ENCODE peak calls at places on chromosomes 4 and X, in eight cellular contexts. S, K, A, N, D, H, J and B are unnamed samples. For H3K9me3, the result is how much of the 10 kb centered on the place peaks cover.

GRCh38 chrX:135516376-135516775 is 4.1 kb upstream of the INTS6L start:
- DNase-seq in S (no peak), K (peak), A (no peak), N (peak), D (peak), H (no peak), J (no peak), B (no peak)

GRCh38 chrX:49992809-49993208 is 70.4 kb downstream of the CLCN5 start:
- DNase-seq in S (no peak), K (no peak), A (no peak), N (no peak), D (no peak), H (no peak), J (no peak), B (no peak)

GRCh38 chrX:46965125-46965758 is 53.0 kb downstream of the JADE3 start:
- DNase-seq in S (no peak), K (no peak), A (no peak), N (no peak), D (no peak), H (no peak), J (no peak), B (no peak)

GRCh38 chr4:125387770-125388169 is 73.0 kb downstream of the FAT4 start:
- DNase-seq in S (no peak), K (no peak), A (no peak), N (no peak), D (no peak), H (no peak), J (no peak), B (no peak)

GRCh38 chr4:123705419-123705818 is 308.8 kb downstream of the SPRY1 start:
- DNase-seq in S (no peak), K (no peak), A (no peak), N (no peak), D (no peak), H (no peak), J (no peak), B (no peak)

GRCh38 chrX:149803458-149804062 is 21.8 kb downstream of the MAGEA9 start:
- DNase-seq in S (no peak), K (peak), A (no peak), N (no peak), D (no peak), H (no peak), J (no peak), B (peak)

GRCh38 chr4:38095691-38096090 is 135.5 kb downstream of the PTTG2 start:
- DNase-seq in S (no peak), K (no peak), A (no peak), N (no peak), D (no peak), H (no peak), J (no peak), B (no peak)

GRCh38 chr4:128163177-128164117 is 102.3 kb downstream of the LARP1B start:
- DNase-seq in S (no peak), K (peak), A (no peak), N (no peak), D (no peak), H (no peak), J (no peak), B (no peak)

GRCh38 chr4:67568820-67569219 is 10.3 kb downstream of the STAP1 start:
- DNase-seq in S (no peak), K (no peak), A (no peak), N (no peak), D (no peak), H (no peak), J (no peak), B (no peak)

GRCh38 chr4:3717241-3717640 is 48.9 kb upstream of the ADRA2C start:
- DNase-seq in S (no peak), K (no peak), A (no peak), N (no peak), D (no peak), H (no peak), J (peak), B (no peak)

GRCh38 chrX:38861489-38861888 is 60.2 kb downstream of the MID1IP1 start:
- DNase-seq in S (no peak), K (no peak), A (no peak), N (no peak), D (no peak), H (no peak), J (no peak), B (no peak)

DNA sequence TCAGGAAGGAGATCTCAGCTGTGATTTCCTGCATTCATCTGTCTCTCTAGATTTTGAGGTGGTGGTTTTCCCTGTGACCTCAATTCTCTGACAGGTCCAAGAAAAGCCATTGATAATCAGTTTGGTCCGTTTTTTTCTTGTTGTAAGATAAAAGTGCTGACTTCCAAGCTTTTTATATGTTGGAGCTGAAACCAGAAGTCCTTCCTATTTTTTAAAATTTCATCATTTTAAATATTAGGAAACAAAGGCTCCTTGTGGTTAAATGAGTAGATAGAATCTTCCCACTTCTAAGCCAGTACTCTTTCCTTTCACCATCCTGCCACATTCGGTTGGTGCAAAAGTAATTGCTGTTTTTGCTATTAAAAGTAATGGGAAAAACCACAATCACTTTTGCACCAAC is 18.3 kb downstream of the RNF175 start:
- DNase-seq in S (no peak), K (no peak), A (no peak), N (no peak), D (no peak), H (no peak), J (no peak), B (no peak)
- H3K9me3 ChIP-seq in S (under half), K (under half), A (under half), N (under half), D (under half), H (under half), J (under half), B (under half)

GRCh38 chr4:1767058-1767769 is 25.9 kb upstream of the FGFR3 start:
- DNase-seq in S (no peak), K (peak), A (no peak), N (no peak), D (peak), H (no peak), J (no peak), B (no peak)
- H3K4me3 ChIP-seq in S (peak), K (no peak), A (no peak), N (peak), D (no peak), H (peak), J (peak), B (peak)

GRCh38 chrX:153934473-153935325 is at the start of gene NAA10:
- DNase-seq in S (no peak), K (peak), A (peak), N (peak), D (peak), H (peak), J (peak), B (peak)
- H3K9me3 ChIP-seq in S (under half), K (under half), A (under half), N (under half), D (under half), H (under half), J (under half), B (under half)

DNA sequence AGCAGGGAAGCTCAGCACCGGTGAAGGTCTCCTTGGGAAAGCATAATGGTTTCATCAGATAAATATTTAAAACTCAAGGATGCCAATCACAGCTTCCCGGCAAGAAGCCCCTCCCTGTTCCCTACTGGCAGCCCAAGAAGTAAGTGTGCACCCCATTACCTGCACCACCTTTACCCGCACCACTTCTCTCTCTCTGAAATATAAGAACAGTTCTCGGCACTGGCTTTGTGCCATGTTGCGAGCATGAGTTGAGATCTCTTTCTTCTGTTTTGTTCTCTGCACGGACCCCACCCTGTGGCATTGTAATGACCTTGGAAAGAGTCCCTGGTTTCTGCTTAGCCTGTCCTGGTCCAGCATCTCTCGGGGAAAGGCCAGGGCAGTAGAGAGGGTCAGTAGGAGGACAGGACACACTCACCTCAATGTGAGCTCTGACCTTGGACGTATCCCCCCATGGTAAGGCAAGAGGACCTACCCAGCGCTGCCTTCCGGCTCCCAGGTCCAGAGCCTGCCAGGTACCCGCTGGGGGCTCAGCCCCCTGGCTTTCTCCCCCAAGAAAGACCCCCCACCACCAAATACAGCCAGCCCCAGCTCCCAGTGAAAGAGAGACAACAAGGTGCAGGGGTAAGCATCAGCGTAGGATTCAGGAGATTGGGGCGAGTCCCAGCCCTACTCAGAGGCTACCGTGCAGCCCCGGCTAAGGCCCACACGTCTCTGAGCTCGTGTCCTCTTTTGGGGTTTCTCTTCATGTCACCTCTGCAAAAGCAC is 80.7 kb downstream of the PSAPL1 start:
- DNase-seq in S (no peak), K (no peak), A (no peak), N (no peak), D (no peak), H (no peak), J (no peak), B (no peak)
- H3K4me3 ChIP-seq in S (no peak), K (no peak), A (no peak), N (no peak), D (no peak), H (no peak), J (no peak), B (no peak)